ENCODE peak calls at places on chromosomes 3 and 15, in four cellular contexts. One of them, this sample, is unnamed.

GRCh38 chr15:26736502-26737248 is 36.2 kb downstream of the GABRB3 start:
- DNase-seq in GM12865: no peak
- DNase-seq in AG09309: no peak
- DNase-seq in RWPE1: no peak
- DNase-seq in this sample: no peak

GRCh38 chr3:171871392-171872274 is 28.5 kb downstream of the TMEM212 start:
- DNase-seq in AG09309: no peak
- DNase-seq in GM12865: no peak
- DNase-seq in RWPE1: no peak
- DNase-seq in this sample: no peak

GRCh38 chr3:19735111-19735510 is 198.9 kb downstream of the EFHB start:
- DNase-seq in GM12865: no peak
- DNase-seq in RWPE1: no peak
- DNase-seq in AG09309: no peak
- DNase-seq in this sample: no peak

GRCh38 chr3:94225176-94225742 is 162.4 kb downstream of the NSUN3 start:
- DNase-seq in GM12865: no peak
- DNase-seq in AG09309: no peak
- DNase-seq in RWPE1: no peak
- DNase-seq in this sample: no peak

GRCh38 chr3:56835626-56836025 is 33.9 kb upstream of the ARHGEF3 start:
- DNase-seq in AG09309: no peak
- DNase-seq in RWPE1: peak
- DNase-seq in GM12865: no peak
- DNase-seq in this sample: no peak

GRCh38 chr15:33126559-33127290 is 67.8 kb downstream of the FMN1 start:
- DNase-seq in RWPE1: peak
- DNase-seq in GM12865: peak
- DNase-seq in AG09309: peak
- DNase-seq in this sample: no peak

GRCh38 chr15:55694652-55695150 is 48.3 kb downstream of the PRTG start:
- DNase-seq in GM12865: peak
- DNase-seq in RWPE1: no peak
- DNase-seq in AG09309: peak
- DNase-seq in this sample: peak

GRCh38 chr15:73683624-73684536 is at the start of gene CD276:
- DNase-seq in RWPE1: peak
- DNase-seq in AG09309: no peak
- DNase-seq in GM12865: no peak
- DNase-seq in this sample: no peak

GRCh38 chr3:10352146-10352911 is 31.4 kb upstream of the SEC13 start:
- DNase-seq in GM12865: no peak
- DNase-seq in RWPE1: no peak
- DNase-seq in AG09309: peak
- DNase-seq in this sample: no peak

GRCh38 chr15:60374628-60375081 is 23.1 kb downstream of the ANXA2 start:
- DNase-seq in RWPE1: peak
- DNase-seq in GM12865: no peak
- DNase-seq in AG09309: peak
- DNase-seq in this sample: no peak

GRCh38 chr3:186002884-186003472 is 65.2 kb upstream of the TRA2B start:
- DNase-seq in AG09309: no peak
- DNase-seq in RWPE1: peak
- DNase-seq in GM12865: peak
- DNase-seq in this sample: no peak

GRCh38 chr15:23416349-23417276 is 30.4 kb downstream of the GOLGA6L2 start:
- DNase-seq in AG09309: no peak
- DNase-seq in GM12865: peak
- DNase-seq in RWPE1: no peak
- DNase-seq in this sample: no peak

DNA sequence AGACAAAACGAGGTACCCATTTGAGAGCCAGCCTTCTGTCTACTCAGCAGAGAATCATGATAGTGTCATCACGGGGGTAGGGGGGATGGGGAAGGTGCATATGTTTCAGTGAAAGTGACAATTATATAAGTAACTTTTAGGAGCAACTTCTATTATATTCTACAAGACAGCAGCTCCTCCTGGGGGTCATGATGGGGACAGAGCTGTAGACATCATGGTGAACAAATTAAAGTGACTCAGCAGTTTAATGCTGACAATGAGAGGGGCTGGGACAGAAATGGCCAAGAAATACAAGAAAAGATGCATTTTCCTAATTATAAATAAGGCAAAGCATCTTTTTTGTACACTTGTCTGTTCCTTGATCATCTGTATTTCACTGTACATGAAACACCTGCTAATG is 11.8 kb downstream of the CAPN3 start:
- DNase-seq in GM12865: no peak
- DNase-seq in AG09309: no peak
- DNase-seq in RWPE1: no peak
- DNase-seq in this sample: no peak
- TF ChIP-seq CTCF in GM12865: no peak
- TF ChIP-seq CTCF in AG09309: peak
- TF ChIP-seq CTCF in RWPE1: no peak
- TF ChIP-seq CTCF in this sample: no peak

DNA sequence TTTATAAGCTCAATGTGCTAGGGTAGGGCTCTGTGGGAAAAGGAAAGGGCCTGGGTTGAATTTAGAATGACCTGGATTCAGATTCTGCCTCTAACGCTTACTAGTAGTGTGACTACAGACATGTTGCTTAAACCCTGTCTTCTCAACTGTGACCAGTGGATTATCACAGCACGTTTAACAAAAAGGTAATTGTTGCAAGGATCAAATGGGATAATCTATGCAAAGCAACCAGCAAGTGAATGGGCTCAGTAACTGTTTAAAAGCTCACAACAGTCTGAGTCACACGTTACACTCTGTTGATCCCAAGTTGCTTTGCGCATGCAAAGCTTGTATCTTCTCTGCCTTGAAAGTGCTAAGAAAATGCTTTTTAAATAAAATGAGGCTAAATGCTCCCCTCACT is 236.5 kb downstream of the IL20RB start:
- DNase-seq in RWPE1: no peak
- DNase-seq in GM12865: no peak
- DNase-seq in AG09309: no peak
- DNase-seq in this sample: no peak
- TF ChIP-seq CTCF in RWPE1: no peak
- TF ChIP-seq CTCF in GM12865: no peak
- TF ChIP-seq CTCF in AG09309: no peak
- TF ChIP-seq CTCF in this sample: no peak

GRCh38 chr3:122678496-122678895 is 2.1 kb upstream of the PARP14 start:
- DNase-seq in RWPE1: no peak
- DNase-seq in GM12865: no peak
- DNase-seq in AG09309: no peak
- DNase-seq in this sample: no peak

GRCh38 chr3:122680381-122681293 is at the start of gene PARP14:
- DNase-seq in GM12865: peak
- DNase-seq in AG09309: peak
- DNase-seq in RWPE1: peak
- DNase-seq in this sample: peak

GRCh38 chr3:122679085-122679466 is 1.6 kb upstream of the PARP14 start:
- DNase-seq in AG09309: peak
- DNase-seq in GM12865: peak
- DNase-seq in RWPE1: peak
- DNase-seq in this sample: peak

GRCh38 chr3:122681294-122682015 is 816 bp downstream of the PARP14 start:
- DNase-seq in RWPE1: no peak
- DNase-seq in GM12865: no peak
- DNase-seq in AG09309: no peak
- DNase-seq in this sample: peak

GRCh38 chr3:122679467-122680291 is 960 bp upstream of the PARP14 start:
- DNase-seq in RWPE1: peak
- DNase-seq in GM12865: peak
- DNase-seq in AG09309: no peak
- DNase-seq in this sample: peak
- TF ChIP-seq CTCF in RWPE1: peak
- TF ChIP-seq CTCF in GM12865: no peak
- TF ChIP-seq CTCF in AG09309: no peak
- TF ChIP-seq CTCF in this sample: no peak

DNA sequence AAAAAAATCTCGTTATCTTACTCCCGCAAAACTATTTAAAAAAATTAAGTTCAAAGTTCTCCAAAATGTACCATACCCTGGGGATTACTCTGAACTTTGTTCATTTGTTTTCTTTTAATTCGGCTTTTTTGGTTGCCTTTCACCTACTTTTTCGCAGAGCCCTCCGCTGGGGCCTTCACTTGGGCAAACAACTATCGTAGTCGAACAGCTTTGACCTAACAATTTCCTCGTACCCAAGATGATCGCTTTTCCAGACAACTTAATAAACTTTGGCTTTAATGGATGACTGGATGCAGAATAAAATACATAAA is 2.7 kb downstream of the HDDC3 start:
- DNase-seq in GM12865: no peak
- DNase-seq in RWPE1: no peak
- DNase-seq in AG09309: no peak
- DNase-seq in this sample: no peak
- TF ChIP-seq CTCF in GM12865: no peak
- TF ChIP-seq CTCF in RWPE1: no peak
- TF ChIP-seq CTCF in AG09309: no peak
- TF ChIP-seq CTCF in this sample: no peak

DNA sequence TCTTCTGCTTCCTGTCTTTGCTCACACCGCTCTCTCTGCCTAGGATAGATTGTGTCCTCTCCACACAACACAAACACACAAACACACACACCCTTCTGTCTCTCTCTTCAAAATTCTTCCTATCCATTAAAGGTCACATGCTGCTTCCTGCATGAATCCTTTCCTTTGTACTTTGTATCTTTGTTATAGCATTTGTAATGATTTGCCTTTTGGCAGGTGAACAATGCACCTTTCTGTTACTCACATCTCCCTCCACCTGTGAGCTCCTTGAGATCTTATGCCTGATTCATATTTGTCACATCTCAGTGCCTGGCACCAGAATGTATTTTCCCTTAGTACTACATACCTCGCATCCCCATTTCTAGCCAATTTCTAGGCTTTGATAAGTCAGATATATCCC is 251.4 kb upstream of the UMPS start:
- DNase-seq in AG09309: no peak
- DNase-seq in RWPE1: no peak
- DNase-seq in GM12865: no peak
- DNase-seq in this sample: no peak
- TF ChIP-seq CTCF in AG09309: no peak
- TF ChIP-seq CTCF in RWPE1: no peak
- TF ChIP-seq CTCF in GM12865: no peak
- TF ChIP-seq CTCF in this sample: no peak